ENCODE peak calls at places on chromosomes 7 and 10, in six cellular contexts. P is cardiac muscle cell, U is ovary, F is PC-3, Y is IMR-90, D is transverse colon. Q is an unnamed sample. For H3K4me1, the result is how much of the 10 kb centered on the place peaks cover.

GRCh38 chr10:133476641-133476990 is 22.9 kb downstream of the SCART1 start:
- DNase-seq in U (no peak), D (no peak), P (no peak), Y (no peak), F (no peak), Q (no peak)

GRCh38 chr10:33139191-33139646 is 181.2 kb upstream of the ITGB1 start:
- DNase-seq in F (no peak), P (no peak), D (no peak), Y (no peak), U (no peak), Q (no peak)

GRCh38 chr7:26508481-26508880 is 216.8 kb downstream of the SNX10 start:
- DNase-seq in Y (no peak), F (peak), P (no peak), D (peak), U (no peak), Q (no peak)

GRCh38 chr10:4246881-4247358 is 461.9 kb upstream of the KLF6 start:
- DNase-seq in F (peak), Y (peak), D (no peak), U (no peak), P (peak), Q (no peak)

GRCh38 chr7:92276486-92276885 is 30.7 kb downstream of the ANKIB1 start:
- DNase-seq in U (no peak), D (no peak), Y (no peak), P (no peak), F (no peak), Q (no peak)

GRCh38 chr7:148566736-148567135 is 23.8 kb upstream of the C7orf33 start:
- DNase-seq in Y (no peak), P (no peak), U (no peak), D (no peak), F (no peak), Q (no peak)

GRCh38 chr10:61878411-61879051 is 23.0 kb upstream of the ARID5B start:
- DNase-seq in P (no peak), F (no peak), Y (no peak), D (no peak), U (no peak), Q (no peak)

GRCh38 chr10:22606164-22606614 is 108.2 kb downstream of the PIP4K2A start:
- DNase-seq in P (peak), F (peak), Y (peak), D (peak), U (no peak), Q (no peak)

GRCh38 chr7:30146127-30146612 is 11.4 kb downstream of the MTURN start:
- DNase-seq in P (peak), Y (no peak), U (no peak), F (no peak), D (no peak), Q (no peak)

GRCh38 chr7:100516135-100516812 is 22.7 kb upstream of the AGFG2 start:
- DNase-seq in Y (peak), P (peak), F (no peak), D (peak), U (peak), Q (peak)

GRCh38 chr7:64888901-64889685 is 14.0 kb upstream of the ZNF273 start:
- DNase-seq in Y (no peak), F (no peak), P (peak), D (peak), U (peak), Q (peak)

DNA sequence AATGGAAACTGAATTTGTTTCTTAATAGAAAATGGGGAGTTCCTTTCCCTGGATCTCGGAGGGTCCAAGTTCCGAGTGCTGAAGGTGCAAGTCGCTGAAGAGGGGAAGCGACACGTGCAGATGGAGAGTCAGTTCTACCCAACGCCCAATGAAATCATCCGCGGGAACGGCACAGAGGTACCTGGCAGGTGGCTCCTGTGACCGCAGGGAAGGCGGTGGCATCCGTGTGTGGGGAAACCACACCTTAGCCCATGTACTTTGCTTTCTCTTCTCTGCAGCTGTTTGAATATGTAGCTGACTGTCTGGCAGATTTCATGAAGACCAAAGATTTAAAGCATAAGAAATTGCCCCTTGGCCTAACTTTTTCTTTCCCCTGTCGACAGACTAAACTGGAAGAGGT is 12.6 kb downstream of the HKDC1 start:
- DNase-seq in F (no peak), P (no peak), D (peak), Y (no peak), U (no peak), Q (no peak)
- H3K27ac ChIP-seq in F (peak), P (no peak), D (peak), Y (no peak), U (no peak), Q (no peak)

DNA sequence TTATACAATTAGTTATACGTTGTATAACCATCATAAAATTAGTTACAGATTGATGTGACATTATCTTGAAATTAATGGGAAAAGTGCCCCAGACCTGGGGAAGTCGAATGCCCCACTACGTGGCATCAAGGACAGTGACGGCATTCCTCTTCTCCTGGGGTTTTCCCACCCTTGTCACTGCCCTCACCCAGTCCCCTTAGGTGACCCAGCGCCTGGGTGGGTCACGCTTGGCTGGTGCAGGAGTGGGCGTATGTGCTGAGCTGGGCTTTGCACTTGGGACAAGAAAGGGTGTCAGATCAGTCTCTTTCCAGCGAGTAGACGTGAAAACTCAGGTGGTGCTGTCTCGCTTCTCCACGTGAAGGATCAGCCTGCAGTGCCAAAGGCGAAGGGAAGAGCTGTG is 7.6 kb downstream of the FOXK1 start:
- DNase-seq in F (no peak), P (no peak), U (no peak), Y (no peak), D (no peak), Q (no peak)
- H3K4me1 ChIP-seq in F (under half), P (under half), U (under half), Y (under half), D (under half), Q (half or more)

GRCh38 chr7:2993868-2994267 is 49.8 kb downstream of the CARD11 start:
- DNase-seq in P (no peak), U (no peak), F (no peak), D (peak), Y (no peak), Q (no peak)
- TF ChIP-seq CTCF in P (no peak), U (no peak), F (no peak), D (no peak), Y (no peak), Q (no peak)

DNA sequence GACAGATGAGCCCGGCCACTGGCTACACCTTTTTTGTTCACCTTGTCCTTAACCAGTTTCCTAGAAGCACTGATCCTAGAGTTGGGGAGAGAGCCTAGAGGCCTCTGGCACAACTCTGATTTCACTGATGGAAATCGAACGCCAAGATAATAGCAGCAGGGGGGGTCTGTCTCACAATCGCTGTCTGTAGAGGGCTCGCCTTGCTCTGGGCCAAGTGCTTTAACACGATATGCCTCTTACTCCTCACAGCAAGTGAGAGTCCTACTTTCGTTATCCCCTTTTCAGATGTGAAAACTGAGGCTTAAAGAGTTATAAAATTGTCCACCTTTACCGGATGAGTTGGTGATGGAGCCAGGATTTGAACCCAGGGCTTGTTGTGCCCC is 487 bp downstream of the RASSF4 start:
- DNase-seq in D (no peak), U (no peak), Y (no peak), P (no peak), F (no peak), Q (no peak)
- H3K27ac ChIP-seq in D (peak), U (no peak), Y (no peak), P (peak), F (no peak), Q (peak)

GRCh38 chr10:19921300-19922140 is 105.3 kb downstream of the PLXDC2 start:
- DNase-seq in F (no peak), D (no peak), Y (peak), P (peak), U (no peak), Q (no peak)

GRCh38 chr10:19917756-19918478 is 101.7 kb downstream of the PLXDC2 start:
- DNase-seq in D (no peak), U (no peak), Y (no peak), P (no peak), F (no peak), Q (no peak)

GRCh38 chr10:19922236-19922963 is 106.2 kb downstream of the PLXDC2 start:
- DNase-seq in F (peak), D (peak), U (no peak), Y (peak), P (peak), Q (peak)

GRCh38 chr10:19918800-19919199 is 102.6 kb downstream of the PLXDC2 start:
- DNase-seq in P (peak), U (no peak), F (peak), Y (peak), D (no peak), Q (no peak)

GRCh38 chr10:19920075-19920726 is 104.0 kb downstream of the PLXDC2 start:
- DNase-seq in U (no peak), Y (no peak), P (no peak), F (no peak), D (no peak), Q (no peak)
- H3K4me1 ChIP-seq in U (under half), Y (under half), P (under half), F (under half), D (under half), Q (under half)

GRCh38 chr7:127587663-127588018 is 570 bp upstream of the ARF5 start:
- DNase-seq in F (no peak), U (peak), P (no peak), D (peak), Y (no peak), Q (peak)

GRCh38 chr7:127588019-127588696 is at the start of gene ARF5:
- DNase-seq in F (peak), P (peak), D (peak), U (peak), Y (peak), Q (peak)

GRCh38 chr7:127589901-127590300 is 1.7 kb downstream of the ARF5 start:
- DNase-seq in F (no peak), Y (no peak), D (no peak), U (no peak), P (no peak), Q (no peak)

GRCh38 chr7:127591189-127591588 is 2.3 kb upstream of the FSCN3 start:
- DNase-seq in U (no peak), D (no peak), Y (no peak), F (no peak), P (no peak), Q (no peak)

GRCh38 chr7:127588697-127589482 is 679 bp downstream of the ARF5 start:
- DNase-seq in D (peak), Y (peak), F (peak), P (peak), U (peak), Q (peak)
- TF ChIP-seq CTCF in D (no peak), Y (peak), F (peak), P (peak), U (no peak), Q (peak)

GRCh38 chr10:72525277-72525676 is 100.6 kb downstream of the MICU1 start:
- DNase-seq in U (no peak), D (no peak), Y (peak), F (peak), P (peak), Q (no peak)
- H3K27ac ChIP-seq in U (no peak), D (no peak), Y (no peak), F (no peak), P (peak), Q (no peak)

DNA sequence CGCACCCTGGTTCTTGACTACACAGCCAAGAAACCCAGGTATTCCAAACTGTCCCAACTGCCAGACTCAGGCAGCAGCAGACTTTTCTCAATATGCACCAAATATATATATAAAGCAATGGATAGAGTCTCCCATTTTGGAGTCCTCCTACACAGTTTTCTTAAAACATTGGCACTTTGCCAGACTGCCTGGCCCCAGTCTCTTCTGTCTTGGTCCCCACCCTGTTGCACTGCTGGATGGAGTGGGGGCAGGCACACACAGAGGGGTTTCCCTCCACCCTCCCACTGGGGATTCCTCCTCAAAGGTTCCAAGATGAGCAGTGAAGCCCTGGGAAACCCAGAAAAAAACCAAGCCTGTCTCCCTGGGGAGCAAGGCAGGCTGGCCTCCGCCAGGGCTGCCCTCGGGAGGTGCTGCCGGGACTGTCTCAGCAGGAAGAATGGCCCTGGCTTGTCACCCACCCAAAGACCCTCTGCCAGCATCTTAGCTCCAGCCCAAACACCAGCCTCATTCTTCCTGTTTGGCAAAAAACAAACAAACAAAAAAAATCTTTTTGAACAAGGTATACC is 68.0 kb downstream of the SH3PXD2A start:
- DNase-seq in P (no peak), U (no peak), F (no peak), D (no peak), Y (no peak), Q (no peak)
- H3K4me1 ChIP-seq in P (half or more), U (under half), F (under half), D (under half), Y (under half), Q (under half)

GRCh38 chr7:22452142-22452763 is 47.7 kb downstream of the STEAP1B start:
- DNase-seq in F (peak), U (peak), D (peak), P (peak), Y (no peak), Q (peak)
- TF ChIP-seq CTCF in F (peak), U (no peak), D (peak), P (peak), Y (peak), Q (peak)

Q was measured in heart right ventricle.